ENCODE peak calls at places on chromosome 22, in eight cellular contexts. D is stimulated activated CD4-positive, alpha-beta T cell treated with anti-CD3 and anti-CD28 coated beads, TNF-alpha, amount 100 ng/mL, for 24 hours; P is sigmoid colon; R is psoas muscle; H is NCI-H774; K is HuH-7.5; F is activated CD8-positive, alpha-beta memory T cell treated with anti-CD3 and anti-CD28 coated beads for 48 hours; Q is nephron progenitor cell. N is an unnamed sample.

GRCh38 chr22:47817380-47817779 is 1054.9 kb downstream of the TBC1D22A start:
- DNase-seq in D (no peak), P (no peak), R (no peak), H (no peak), K (no peak), F (no peak), Q (no peak), N (no peak)

GRCh38 chr22:47883757-47884156 is 1121.3 kb downstream of the TBC1D22A start:
- DNase-seq in D (no peak), P (no peak), R (no peak), H (no peak), K (no peak), F (no peak), Q (no peak), N (no peak)

GRCh38 chr22:17884084-17884483 is 109.8 kb upstream of the BID start:
- DNase-seq in D (no peak), P (no peak), R (no peak), H (no peak), K (no peak), F (no peak), Q (no peak), N (no peak)

GRCh38 chr22:19554834-19555404 is 30.7 kb upstream of the CLDN5 start:
- DNase-seq in D (no peak), P (peak), R (no peak), H (no peak), K (peak), F (no peak), Q (peak), N (peak)

GRCh38 chr22:50314455-50315288 is 7.2 kb upstream of the PLXNB2 start:
- DNase-seq in D (peak), P (no peak), R (peak), H (no peak), K (no peak), F (peak), Q (peak), N (peak)

GRCh38 chr22:42967933-42968332 is 47.0 kb downstream of the PACSIN2 start:
- DNase-seq in D (no peak), P (peak), R (peak), H (no peak), K (no peak), F (no peak), Q (no peak), N (peak)

GRCh38 chr22:46463435-46464227 is 73.8 kb downstream of the CELSR1 start:
- DNase-seq in D (no peak), P (no peak), R (no peak), H (no peak), K (no peak), F (no peak), Q (no peak), N (no peak)

GRCh38 chr22:34878996-34879395 is 187.0 kb upstream of the ISX start:
- DNase-seq in D (no peak), P (no peak), R (no peak), H (no peak), K (no peak), F (no peak), Q (no peak), N (no peak)

GRCh38 chr22:46579751-46580449 is 40.3 kb upstream of the GRAMD4 start:
- DNase-seq in D (no peak), P (peak), R (no peak), H (no peak), K (no peak), F (no peak), Q (no peak), N (peak)

GRCh38 chr22:39292561-39293074 is 26.8 kb downstream of the RPL3 start:
- DNase-seq in D (no peak), P (peak), R (peak), H (peak), K (peak), F (no peak), Q (peak), N (peak)

GRCh38 chr22:23230348-23231068 is 50.2 kb downstream of the BCR start:
- DNase-seq in D (no peak), P (no peak), R (no peak), H (no peak), K (no peak), F (no peak), Q (no peak), N (no peak)

GRCh38 chr22:19819911-19820879 is 34.5 kb downstream of the GNB1L start:
- DNase-seq in D (no peak), P (peak), R (no peak), H (no peak), K (no peak), F (no peak), Q (no peak), N (no peak)

GRCh38 chr22:43343262-43343988 is at the start of gene SCUBE1:
- DNase-seq in D (peak), P (no peak), R (peak), H (peak), K (peak), F (no peak), Q (peak), N (no peak)

GRCh38 chr22:21960200-21961126 is 7.8 kb upstream of the PPM1F start:
- DNase-seq in D (no peak), P (no peak), R (no peak), H (no peak), K (no peak), F (no peak), Q (no peak), N (no peak)

GRCh38 chr22:19527861-19528417 is 3.7 kb upstream of the CLDN5 start:
- DNase-seq in D (no peak), P (no peak), R (no peak), H (no peak), K (no peak), F (no peak), Q (no peak), N (no peak)

GRCh38 chr22:21726650-21727049 is 8.9 kb downstream of the YPEL1 start:
- DNase-seq in D (peak), P (no peak), R (no peak), H (no peak), K (peak), F (no peak), Q (peak), N (no peak)

GRCh38 chr22:38881464-38881871 is 9.5 kb upstream of the CBX6 start:
- DNase-seq in D (no peak), P (peak), R (peak), H (no peak), K (no peak), F (no peak), Q (no peak), N (no peak)

GRCh38 chr22:46041642-46042041 is 64.7 kb upstream of the WNT7B start:
- DNase-seq in D (no peak), P (peak), R (no peak), H (no peak), K (no peak), F (no peak), Q (no peak), N (peak)

GRCh38 chr22:46356496-46357185 is 21.1 kb downstream of the TRMU start:
- DNase-seq in D (no peak), P (no peak), R (no peak), H (no peak), K (no peak), F (no peak), Q (no peak), N (no peak)

GRCh38 chr22:19801340-19802000 is 40.9 kb downstream of the TBX1 start:
- DNase-seq in D (no peak), P (no peak), R (no peak), H (no peak), K (no peak), F (no peak), Q (no peak), N (peak)